ENCODE peak calls at places on chromosomes 2 and 18, in five cellular contexts. H is GM12878, P is K562, E is A549, L is H1. M is an unnamed sample.

GRCh38 chr2:128494640-128495321 is 176.1 kb upstream of the HS6ST1 start:
- DNase-seq in H (no peak), P (no peak), E (no peak), L (peak; percentile 19), M (no peak)

GRCh38 chr2:120871016-120871635 is 135.5 kb downstream of the GLI2 start:
- DNase-seq in H (no peak), P (no peak), E (no peak), L (no peak), M (no peak)

GRCh38 chr2:85174943-85175342 is 41.8 kb downstream of the TCF7L1 start:
- DNase-seq in H (no peak), P (no peak), E (no peak), L (no peak), M (no peak)

GRCh38 chr2:227052879-227053278 is 111.1 kb downstream of the COL4A4 start:
- DNase-seq in H (no peak), P (no peak), E (no peak), L (no peak), M (no peak)

GRCh38 chr2:118010470-118010869 is 3.4 kb downstream of the CCDC93 start:
- DNase-seq in H (no peak), P (peak; percentile 48), E (no peak), L (no peak), M (no peak)

GRCh38 chr2:82316573-82317371 is 2012.2 kb upstream of the LRRTM1 start:
- DNase-seq in H (no peak), P (no peak), E (no peak), L (no peak), M (no peak)

GRCh38 chr2:39715095-39715494 is 49.4 kb downstream of the TMEM178A start:
- DNase-seq in H (no peak), P (no peak), E (no peak), L (no peak), M (no peak)

GRCh38 chr2:241900251-241901017 is 30.9 kb downstream of the RTP5 start:
- DNase-seq in H (no peak), P (no peak), E (no peak), L (peak; percentile 32), M (no peak)

GRCh38 chr18:40851014-40851429 is 1104.0 kb upstream of the PIK3C3 start:
- DNase-seq in H (no peak), P (no peak), E (no peak), L (no peak), M (no peak)

GRCh38 chr2:149365826-149366583 is 35.6 kb downstream of the LYPD6 start:
- DNase-seq in H (no peak), P (no peak), E (no peak), L (no peak), M (peak; percentile 29)

GRCh38 chr2:19744456-19744855 is 157.3 kb downstream of the TTC32 start:
- DNase-seq in H (no peak), P (no peak), E (no peak), L (no peak), M (no peak)

GRCh38 chr18:74412106-74412880 is 44.8 kb downstream of the DIPK1C start:
- DNase-seq in H (no peak), P (no peak), E (no peak), L (peak; percentile 53), M (no peak)

GRCh38 chr2:160679686-160680085 is 186.1 kb upstream of the RBMS1 start:
- DNase-seq in H (no peak), P (no peak), E (no peak), L (no peak), M (no peak)

GRCh38 chr2:95319481-95320343 is 22.6 kb downstream of the KCNIP3 start:
- DNase-seq in H (no peak), P (no peak), E (no peak), L (no peak), M (no peak)

GRCh38 chr2:168773719-168774521 is 28.5 kb upstream of the NOSTRIN start:
- DNase-seq in H (no peak), P (peak; percentile 97), E (peak; percentile 13), L (peak; percentile 82), M (peak; percentile 71)

GRCh38 chr2:28161466-28161865 is 231.2 kb upstream of the FOSL2 start:
- DNase-seq in H (no peak), P (no peak), E (no peak), L (no peak), M (no peak)

GRCh38 chr2:198950813-198951212 is 506.9 kb downstream of the SATB2 start:
- DNase-seq in H (no peak), P (no peak), E (no peak), L (no peak), M (no peak)

GRCh38 chr2:181642071-181642470 is 14.8 kb downstream of the CERKL start:
- DNase-seq in H (no peak), P (no peak), E (no peak), L (no peak), M (no peak)

GRCh38 chr2:54388093-54388492 is 68.0 kb upstream of the SPTBN1 start:
- DNase-seq in H (no peak), P (no peak), E (no peak), L (no peak), M (no peak)

GRCh38 chr2:200747668-200748618 is 63.8 kb upstream of the BZW1 start:
- DNase-seq in H (no peak), P (no peak), E (peak; percentile 37), L (no peak), M (peak; percentile 99)

GRCh38 chr18:8654482-8655451 is 45.5 kb downstream of the RAB12 start:
- DNase-seq in H (no peak), P (peak; percentile 33), E (peak; percentile 43), L (no peak), M (no peak)

GRCh38 chr18:36692331-36692730 is 136.5 kb downstream of the TPGS2 start:
- DNase-seq in H (no peak), P (no peak), E (no peak), L (no peak), M (no peak)

GRCh38 chr18:36693931-36694661 is 134.7 kb downstream of the TPGS2 start:
- DNase-seq in H (no peak), P (no peak), E (no peak), L (no peak), M (peak; percentile 38)

GRCh38 chr18:36692909-36693308 is 135.9 kb downstream of the TPGS2 start:
- DNase-seq in H (no peak), P (no peak), E (no peak), L (no peak), M (no peak)

GRCh38 chr18:36685580-36685979 is 143.2 kb downstream of the TPGS2 start:
- DNase-seq in H (no peak), P (no peak), E (no peak), L (no peak), M (no peak)

DNA sequence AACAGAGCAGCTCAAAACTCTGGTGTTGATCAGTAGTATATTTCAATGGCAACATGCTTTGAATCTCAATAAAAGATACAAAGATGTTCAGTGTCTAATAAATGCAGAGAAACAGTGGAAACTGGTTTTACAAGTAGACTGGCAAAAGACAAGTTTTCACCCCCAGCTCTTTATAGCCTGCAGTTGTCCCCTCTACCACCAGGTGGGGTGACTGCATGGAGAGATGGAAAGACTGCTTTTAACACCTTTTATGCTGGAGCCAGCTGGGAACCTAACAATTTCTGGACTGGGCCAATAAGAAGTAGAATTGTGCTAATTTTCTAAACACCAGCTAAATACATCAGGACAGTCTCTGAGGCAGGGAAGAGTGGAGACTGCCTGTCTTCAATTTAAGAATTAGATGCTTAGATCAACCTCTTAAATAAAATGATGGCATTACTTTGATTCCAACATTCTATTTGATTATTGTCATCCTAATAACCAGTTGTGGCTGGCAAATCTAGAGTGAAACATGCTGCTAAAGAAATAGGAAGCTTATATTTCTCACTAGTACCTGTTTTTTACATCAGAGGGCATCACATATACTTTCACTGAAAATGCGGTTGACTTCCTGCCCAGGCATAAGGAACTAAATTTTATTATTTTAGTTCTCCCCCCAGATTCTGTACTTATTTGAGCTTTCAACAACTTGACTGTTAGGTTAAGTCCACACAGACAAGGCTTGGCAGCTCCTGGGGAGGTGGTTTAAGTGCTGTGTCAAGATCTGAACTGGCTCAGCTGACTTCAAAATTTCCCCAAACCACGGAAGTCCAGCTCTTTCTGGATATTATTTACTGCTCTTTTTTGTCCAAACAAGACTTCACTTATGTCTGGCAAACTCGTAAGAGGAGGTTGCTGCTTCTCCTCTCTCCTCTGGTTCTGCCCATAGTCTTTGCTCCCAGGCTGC is 140.5 kb downstream of the TPGS2 start:
- DNase-seq in H (peak; percentile 9), P (peak; percentile 74), E (peak; percentile 44), L (peak; percentile 86), M (peak; percentile 52)
- TF ChIP-seq HDAC2 in H (no peak), P (no peak), E (no peak), L (no peak), M (no peak)

GRCh38 chr2:112636605-112637288 is 9.0 kb upstream of the SLC20A1 start:
- DNase-seq in H (no peak), P (no peak), E (no peak), L (no peak), M (no peak)
- TF ChIP-seq HDAC2 in H (no peak), P (no peak), E (no peak), L (no peak), M (no peak)

DNA sequence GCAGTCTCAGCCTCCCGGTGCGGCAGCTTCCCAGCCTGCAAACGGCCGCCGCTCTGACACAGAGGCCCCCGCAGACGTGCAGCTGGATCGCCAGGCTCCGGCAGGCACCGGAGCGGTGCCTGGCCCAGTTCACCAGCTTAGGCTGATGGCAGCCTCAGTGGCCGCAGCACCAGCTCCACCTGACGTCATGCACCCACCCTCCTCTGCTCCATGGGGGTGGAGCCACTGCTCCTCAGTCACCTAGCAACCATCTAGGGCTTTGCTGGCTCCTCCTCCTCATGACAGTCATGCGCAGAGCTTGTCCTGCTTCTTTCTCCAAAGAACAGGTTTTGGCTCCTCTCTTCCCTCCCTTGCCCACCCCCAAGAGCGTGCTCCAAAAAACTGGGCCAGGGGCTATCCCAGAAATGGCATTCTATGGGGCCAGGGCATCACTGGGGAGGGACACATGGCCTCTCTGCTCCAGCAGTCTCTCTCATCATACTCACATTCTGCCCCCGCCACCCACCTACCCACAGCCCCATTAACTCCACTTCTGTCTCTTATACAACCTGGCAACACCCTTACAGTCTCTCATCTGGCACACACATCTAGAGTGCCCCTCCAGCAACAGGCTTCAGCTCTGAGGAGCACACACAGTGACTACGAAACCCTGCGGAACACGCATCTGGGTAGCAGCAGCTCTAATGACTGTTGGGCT is 5.5 kb downstream of the DCTN1 start:
- DNase-seq in H (no peak), P (peak; percentile 76), E (no peak), L (peak; percentile 87), M (no peak)
- TF ChIP-seq HDAC2 in H (no peak), P (no peak), E (no peak), L (no peak), M (no peak)

GRCh38 chr2:219314804-219315468 is 5.7 kb upstream of the PTPRN start:
- DNase-seq in H (no peak), P (no peak), E (no peak), L (no peak), M (no peak)

GRCh38 chr2:219308142-219309093 is 783 bp downstream of the PTPRN start:
- DNase-seq in H (no peak), P (peak; percentile 84), E (peak; percentile 70), L (peak; percentile 97), M (peak; percentile 41)

GRCh38 chr2:219304223-219304622 is 5.0 kb downstream of the PTPRN start:
- DNase-seq in H (no peak), P (no peak), E (no peak), L (no peak), M (no peak)

GRCh38 chr2:219306047-219306446 is 3.2 kb downstream of the PTPRN start:
- DNase-seq in H (no peak), P (no peak), E (no peak), L (no peak), M (no peak)

DNA sequence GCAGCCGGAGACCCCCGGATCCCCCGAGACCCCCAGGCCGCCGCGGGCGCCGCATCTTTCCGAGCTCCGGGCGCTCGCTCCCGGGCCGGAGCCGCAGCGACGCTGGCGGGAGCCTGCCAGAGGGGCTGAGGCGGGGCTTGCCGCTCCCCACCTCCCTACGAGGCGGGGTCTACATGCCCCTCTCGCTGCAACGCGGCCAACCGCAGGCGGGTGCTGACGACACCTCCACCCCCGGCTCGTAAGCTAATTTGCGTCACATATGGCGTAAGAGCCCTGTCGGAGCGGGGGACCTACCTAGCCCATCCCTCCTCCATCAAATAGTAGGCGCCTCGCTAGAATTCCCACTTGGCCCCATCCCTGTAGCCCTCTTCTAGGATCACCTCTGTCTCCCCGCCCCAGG is at the start of gene PTPRN:
- DNase-seq in H (no peak), P (no peak), E (no peak), L (peak; percentile 84), M (no peak)
- TF ChIP-seq HDAC2 in H (no peak), P (no peak), E (no peak), L (no peak), M (no peak)

M was measured in HepG2.